ENCODE peak calls at places on chromosome 12, in eight cellular contexts. J is NCI-H187 treated with DMSO at 0.1 percent for 48 hours; G is hepatic stellate cell; O is EL; T is stimulated activated CD4-positive, alpha-beta T cell treated with anti-CD3 and anti-CD28 coated beads, Interleukin-4, amount 100 ng/mL, for 4 hours; C is GM20000; L is endodermal cell; E is chondrocyte. V is an unnamed sample.

GRCh38 chr12:33052141-33053051 is 155.8 kb upstream of the PKP2 start:
- DNase-seq in T (no peak), L (no peak), C (no peak), E (peak), O (no peak), J (no peak), G (no peak), V (no peak)

GRCh38 chr12:2376855-2377657 is 324.3 kb downstream of the CACNA1C start:
- DNase-seq in J (no peak), G (no peak), O (no peak), E (no peak), C (no peak), T (no peak), L (peak), V (no peak)

GRCh38 chr12:45989277-45989856 is 1.0 kb downstream of the SCAF11 start:
- DNase-seq in G (no peak), O (no peak), T (no peak), L (no peak), C (no peak), J (peak), E (no peak), V (peak)

GRCh38 chr12:108629824-108630476 is 3.7 kb downstream of the SELPLG start:
- DNase-seq in E (no peak), J (no peak), C (no peak), T (peak), G (peak), L (peak), O (peak), V (no peak)

GRCh38 chr12:124764870-124765570 is 98.6 kb downstream of the SCARB1 start:
- DNase-seq in E (no peak), L (no peak), T (no peak), J (no peak), O (peak), C (no peak), G (peak), V (no peak)

GRCh38 chr12:127205781-127206535 is 1061.0 kb upstream of the TMEM132C start:
- DNase-seq in C (no peak), O (no peak), L (no peak), T (no peak), E (no peak), G (no peak), J (no peak), V (no peak)

GRCh38 chr12:54045868-54046529 is 7.6 kb upstream of the HOXC4 start:
- DNase-seq in G (no peak), E (no peak), J (no peak), L (no peak), T (no peak), C (no peak), O (no peak), V (no peak)

GRCh38 chr12:50400104-50400637 is 514 bp upstream of the LARP4 start:
- DNase-seq in O (no peak), L (no peak), J (no peak), G (no peak), T (no peak), C (peak), E (no peak), V (peak)

GRCh38 chr12:91931110-91931509 is 214.5 kb downstream of the BTG1 start:
- DNase-seq in L (no peak), C (no peak), J (no peak), E (no peak), T (no peak), G (no peak), O (no peak), V (no peak)

GRCh38 chr12:26872623-26873022 is 39.6 kb upstream of the ITPR2 start:
- DNase-seq in L (no peak), C (no peak), G (no peak), J (peak), O (no peak), T (no peak), E (no peak), V (no peak)

GRCh38 chr12:42759622-42760273 is 170.2 kb upstream of the PRICKLE1 start:
- DNase-seq in L (no peak), J (no peak), E (no peak), T (no peak), C (no peak), O (peak), G (no peak), V (no peak)

GRCh38 chr12:109764776-109765492 is 51.3 kb downstream of the FAM222A start:
- DNase-seq in E (peak), C (no peak), T (no peak), J (no peak), L (peak), O (no peak), G (no peak), V (no peak)

GRCh38 chr12:2291182-2291832 is 238.5 kb downstream of the CACNA1C start:
- DNase-seq in L (peak), C (peak), E (no peak), T (no peak), O (no peak), G (peak), J (no peak), V (peak)

GRCh38 chr12:3107071-3107583 is 29.9 kb downstream of the TSPAN9 start:
- DNase-seq in L (peak), C (no peak), O (peak), J (no peak), G (no peak), E (no peak), T (no peak), V (no peak)

GRCh38 chr12:50546441-50547318 is 41.9 kb downstream of the DIP2B start:
- DNase-seq in E (no peak), L (no peak), J (no peak), O (peak), T (no peak), G (no peak), C (no peak), V (no peak)

GRCh38 chr12:93832126-93832525 is 155.0 kb downstream of the CRADD start:
- DNase-seq in T (no peak), G (no peak), C (no peak), O (no peak), J (no peak), L (no peak), E (no peak), V (no peak)

V was measured in GM12865.